ENCODE peak calls at places on chromosomes 13 and 19, in eight cellular contexts. X is GM23338, O is A549, W is K562, P is Panc1, F is HL-60, T is HCT116, B is HepG2. S is an unnamed sample.

GRCh38 chr13:30341815-30342570 is 34.6 kb upstream of the KATNAL1 start:
- DNase-seq in W (no peak), F (no peak), P (no peak), X (no peak), T (peak; percentile 44), O (no peak), B (no peak), S (peak; percentile 54)

GRCh38 chr19:3851254-3852176 is 17.3 kb downstream of the ZFR2 start:
- DNase-seq in X (no peak), F (no peak), W (no peak), B (no peak), T (peak; percentile 39), O (no peak), P (no peak), S (no peak)

GRCh38 chr19:19334063-19334988 is 13.7 kb downstream of the MAU2 start:
- DNase-seq in T (no peak), W (no peak), P (no peak), O (no peak), X (no peak), F (no peak), B (no peak), S (no peak)

GRCh38 chr13:111403266-111403665 is 82.8 kb downstream of the TEX29 start:
- DNase-seq in T (no peak), X (no peak), F (no peak), P (no peak), B (no peak), O (no peak), W (no peak), S (no peak)

GRCh38 chr19:57788114-57788692 is 18.7 kb downstream of the ZNF586 start:
- DNase-seq in P (no peak), W (no peak), X (no peak), F (no peak), T (no peak), B (no peak), O (no peak), S (no peak)

GRCh38 chr13:51717786-51718398 is 86.1 kb downstream of the DHRS12 start:
- DNase-seq in X (no peak), F (no peak), B (no peak), W (no peak), T (no peak), P (no peak), O (no peak), S (no peak)

GRCh38 chr13:97284558-97284957 is 62.4 kb downstream of the MBNL2 start:
- DNase-seq in T (no peak), B (no peak), P (no peak), O (no peak), X (no peak), F (no peak), W (no peak), S (no peak)

GRCh38 chr19:50266896-50267295 is 62.3 kb downstream of the KCNC3 start:
- DNase-seq in W (peak; percentile 98), O (peak; percentile 36), F (no peak), T (peak; percentile 47), P (no peak), X (peak; percentile 96), B (no peak), S (peak; percentile 50)

GRCh38 chr13:29587645-29588044 is 7.8 kb downstream of the SLC7A1 start:
- DNase-seq in B (no peak), O (no peak), F (no peak), T (no peak), W (no peak), X (no peak), P (no peak), S (no peak)

DNA sequence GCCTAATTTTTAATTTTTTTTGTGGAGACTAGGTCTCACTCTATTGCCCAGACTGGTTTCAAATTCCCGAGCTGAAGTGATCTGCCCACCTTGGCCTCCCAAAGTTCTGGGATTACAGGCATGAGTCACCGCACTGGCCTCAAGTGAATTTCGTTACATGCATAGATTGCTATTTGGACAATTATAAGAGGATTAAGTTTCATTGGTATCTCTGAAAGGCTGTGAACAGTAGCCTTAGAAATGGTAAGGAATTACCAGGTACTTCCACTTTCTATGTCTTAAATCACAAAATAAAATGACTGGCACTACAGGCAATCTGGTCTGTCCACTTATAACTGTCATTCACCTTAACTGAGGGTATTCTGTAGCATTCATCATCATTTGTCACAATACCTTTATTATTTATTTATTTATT is 2.9 kb upstream of the CCDC9 start:
- DNase-seq in B (peak; percentile 60), P (no peak), W (no peak), F (no peak), O (no peak), T (no peak), X (no peak), S (no peak)
- TF ChIP-seq REST in B (no peak), P (no peak), W (no peak), F (no peak), O (no peak), T (no peak), X (no peak), S (no peak)

DNA sequence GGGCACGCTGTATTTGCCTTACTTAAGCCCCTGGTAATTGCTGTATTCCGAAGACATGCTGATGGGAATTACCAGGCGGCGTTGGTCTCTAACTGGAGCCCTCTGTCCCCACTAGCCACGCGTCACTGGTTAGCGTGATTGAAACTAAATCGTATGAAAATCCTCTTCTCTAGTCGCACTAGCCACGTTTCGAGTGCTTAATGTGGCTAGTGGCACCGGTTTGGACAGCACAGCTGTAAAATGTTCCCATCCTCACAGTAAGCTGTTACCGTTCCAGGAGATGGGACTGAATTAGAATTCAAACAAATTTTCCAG is 679 bp downstream of the BRCA2 start:
- DNase-seq in B (no peak), X (no peak), W (no peak), F (no peak), P (no peak), O (no peak), T (no peak), S (no peak)
- TF ChIP-seq REST in B (no peak), X (no peak), W (no peak), F (peak; percentile 26), P (no peak), O (no peak), T (no peak), S (no peak)

DNA sequence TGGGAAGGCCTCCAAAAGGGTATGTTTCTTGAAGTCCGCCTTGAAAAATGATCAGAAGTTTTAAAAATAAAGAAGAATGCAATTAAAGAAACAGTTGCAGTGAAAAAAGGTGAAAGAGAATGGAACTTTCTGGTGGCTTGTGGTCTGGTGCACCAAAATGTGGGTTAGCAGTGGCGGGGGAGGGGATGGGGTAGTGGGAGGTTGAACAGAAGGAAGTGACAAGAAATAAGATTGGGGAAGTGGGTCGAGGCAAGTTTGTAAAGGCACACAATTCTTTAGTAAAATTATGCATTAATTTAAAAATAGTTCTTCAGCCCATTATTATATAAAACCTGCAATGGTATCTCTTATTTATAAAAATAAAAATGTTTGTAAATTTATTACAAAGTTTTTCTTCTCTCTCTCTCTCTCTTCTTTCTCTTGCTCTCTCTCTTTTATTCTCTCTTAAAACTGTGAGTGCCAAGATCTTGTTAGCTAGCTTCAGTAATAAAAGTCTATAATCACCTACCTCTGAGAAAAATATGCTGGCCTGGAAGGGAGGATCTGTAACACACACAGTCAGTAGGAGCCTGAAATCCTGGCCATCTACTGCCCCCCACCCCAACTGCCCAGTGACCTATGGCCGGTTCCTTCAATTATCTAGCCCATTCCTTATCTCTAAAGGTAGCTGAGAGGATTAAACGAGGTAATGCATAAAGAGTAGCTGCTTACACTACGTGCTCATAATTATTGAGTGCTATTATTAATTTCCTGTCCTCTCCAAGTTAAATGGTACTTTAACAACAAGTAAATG is 2.2 kb downstream of the LCP1 start:
- DNase-seq in F (peak; percentile 70), O (no peak), X (no peak), W (peak; percentile 36), T (no peak), P (no peak), B (no peak), S (no peak)
- TF ChIP-seq REST in F (no peak), O (no peak), X (no peak), W (no peak), T (no peak), P (no peak), B (no peak), S (no peak)

GRCh38 chr19:15631817-15632216 is 8.9 kb upstream of the CYP4F3 start:
- DNase-seq in X (peak; percentile 28), O (peak; percentile 13), W (peak; percentile 87), F (no peak), B (peak; percentile 27), T (no peak), P (no peak), S (peak; percentile 47)
- TF ChIP-seq REST in X (peak; percentile 66), O (peak; percentile 77), W (peak; percentile 90), F (peak; percentile 91), B (peak; percentile 61), T (peak; percentile 80), P (peak; percentile 82), S (peak; percentile 96)

GRCh38 chr19:51535535-51535934 is 4.1 kb upstream of the SIGLEC6 start:
- DNase-seq in O (no peak), W (no peak), T (no peak), F (no peak), P (no peak), B (no peak), X (no peak), S (no peak)

GRCh38 chr19:51542699-51543098 is 11.2 kb upstream of the SIGLEC6 start:
- DNase-seq in B (no peak), F (no peak), T (no peak), P (no peak), X (no peak), O (no peak), W (no peak), S (no peak)

GRCh38 chr19:51544038-51544437 is 12.6 kb upstream of the SIGLEC6 start:
- DNase-seq in T (no peak), P (no peak), O (no peak), F (no peak), X (no peak), B (no peak), W (no peak), S (no peak)

GRCh38 chr19:51541458-51542357 is 10.2 kb upstream of the SIGLEC6 start:
- DNase-seq in B (no peak), W (no peak), T (no peak), P (no peak), O (no peak), X (no peak), F (no peak), S (no peak)

GRCh38 chr19:51539821-51540366 is 8.4 kb upstream of the SIGLEC6 start:
- DNase-seq in W (no peak), B (no peak), O (no peak), F (no peak), X (no peak), T (no peak), P (no peak), S (no peak)
- TF ChIP-seq REST in W (no peak), B (no peak), O (no peak), F (no peak), X (no peak), T (no peak), P (no peak), S (no peak)